ENCODE peak calls at places on chromosome 13, in seven cellular contexts. One of them, this sample, is unnamed.

GRCh38 chr13:49840266-49840665 is 47.8 kb upstream of the KPNA3 start:
- DNase-seq in GM12891: no peak
- DNase-seq in K562: no peak
- DNase-seq in HepG2: peak; percentile 61
- DNase-seq in SK-N-SH: no peak
- DNase-seq in GM12892: no peak
- DNase-seq in GM12878: no peak
- DNase-seq in this sample: no peak

GRCh38 chr13:28744091-28744536 is 25.3 kb upstream of the SLC46A3 start:
- DNase-seq in GM12891: no peak
- DNase-seq in K562: no peak
- DNase-seq in HepG2: no peak
- DNase-seq in SK-N-SH: no peak
- DNase-seq in GM12892: no peak
- DNase-seq in GM12878: no peak
- DNase-seq in this sample: peak; percentile 44

GRCh38 chr13:82717249-82717648 is 1165.0 kb downstream of the SLITRK1 start:
- DNase-seq in GM12891: no peak
- DNase-seq in K562: no peak
- DNase-seq in HepG2: no peak
- DNase-seq in SK-N-SH: no peak
- DNase-seq in GM12892: no peak
- DNase-seq in GM12878: no peak
- DNase-seq in this sample: no peak

GRCh38 chr13:27621366-27622101 is at the start of gene POLR1D:
- DNase-seq in GM12891: peak; percentile 71
- DNase-seq in K562: peak; percentile 83
- DNase-seq in HepG2: peak; percentile 77
- DNase-seq in SK-N-SH: peak; percentile 91
- DNase-seq in GM12892: peak; percentile 67
- DNase-seq in GM12878: peak; percentile 41
- DNase-seq in this sample: peak; percentile 63

GRCh38 chr13:99211421-99212035 is 10.9 kb downstream of the UBAC2 start:
- DNase-seq in GM12891: no peak
- DNase-seq in K562: no peak
- DNase-seq in HepG2: no peak
- DNase-seq in SK-N-SH: no peak
- DNase-seq in GM12892: no peak
- DNase-seq in GM12878: no peak
- DNase-seq in this sample: no peak

GRCh38 chr13:65943711-65944110 is 1286.4 kb downstream of the PCDH9 start:
- DNase-seq in GM12891: no peak
- DNase-seq in K562: no peak
- DNase-seq in HepG2: no peak
- DNase-seq in SK-N-SH: no peak
- DNase-seq in GM12892: no peak
- DNase-seq in GM12878: no peak
- DNase-seq in this sample: no peak

GRCh38 chr13:39463611-39464010 is 139.4 kb downstream of the LHFPL6 start:
- DNase-seq in GM12891: no peak
- DNase-seq in K562: no peak
- DNase-seq in HepG2: no peak
- DNase-seq in SK-N-SH: no peak
- DNase-seq in GM12892: no peak
- DNase-seq in GM12878: no peak
- DNase-seq in this sample: no peak

GRCh38 chr13:32267836-32268439 is 47.2 kb downstream of the ZAR1L start:
- DNase-seq in GM12891: peak; percentile 20
- DNase-seq in K562: peak; percentile 11
- DNase-seq in HepG2: no peak
- DNase-seq in SK-N-SH: no peak
- DNase-seq in GM12892: peak; percentile 19
- DNase-seq in GM12878: no peak
- DNase-seq in this sample: peak; percentile 65

GRCh38 chr13:76552807-76553206 is 333.4 kb downstream of the KCTD12 start:
- DNase-seq in GM12891: no peak
- DNase-seq in K562: no peak
- DNase-seq in HepG2: no peak
- DNase-seq in SK-N-SH: no peak
- DNase-seq in GM12892: no peak
- DNase-seq in GM12878: no peak
- DNase-seq in this sample: no peak

GRCh38 chr13:88761145-88761544 is 1090.0 kb downstream of the SLITRK5 start:
- DNase-seq in GM12891: no peak
- DNase-seq in K562: no peak
- DNase-seq in HepG2: no peak
- DNase-seq in SK-N-SH: no peak
- DNase-seq in GM12892: no peak
- DNase-seq in GM12878: no peak
- DNase-seq in this sample: no peak

GRCh38 chr13:94608586-94608985 is 6.9 kb downstream of the GPR180 start:
- DNase-seq in GM12891: no peak
- DNase-seq in K562: no peak
- DNase-seq in HepG2: no peak
- DNase-seq in SK-N-SH: no peak
- DNase-seq in GM12892: no peak
- DNase-seq in GM12878: no peak
- DNase-seq in this sample: no peak

GRCh38 chr13:94609196-94609595 is 7.5 kb downstream of the GPR180 start:
- DNase-seq in GM12891: no peak
- DNase-seq in K562: no peak
- DNase-seq in HepG2: no peak
- DNase-seq in SK-N-SH: no peak
- DNase-seq in GM12892: no peak
- DNase-seq in GM12878: no peak
- DNase-seq in this sample: no peak

GRCh38 chr13:94612050-94612449 is 10.4 kb downstream of the GPR180 start:
- DNase-seq in GM12891: no peak
- DNase-seq in K562: no peak
- DNase-seq in HepG2: no peak
- DNase-seq in SK-N-SH: no peak
- DNase-seq in GM12892: no peak
- DNase-seq in GM12878: no peak
- DNase-seq in this sample: no peak

GRCh38 chr13:94607939-94608338 is 6.3 kb downstream of the GPR180 start:
- DNase-seq in GM12891: no peak
- DNase-seq in K562: no peak
- DNase-seq in HepG2: no peak
- DNase-seq in SK-N-SH: no peak
- DNase-seq in GM12892: no peak
- DNase-seq in GM12878: no peak
- DNase-seq in this sample: no peak

GRCh38 chr13:94610475-94610874 is 8.8 kb downstream of the GPR180 start:
- DNase-seq in GM12891: no peak
- DNase-seq in K562: no peak
- DNase-seq in HepG2: no peak
- DNase-seq in SK-N-SH: no peak
- DNase-seq in GM12892: no peak
- DNase-seq in GM12878: no peak
- DNase-seq in this sample: no peak
- TF ChIP-seq TAF1 in GM12891: no peak
- TF ChIP-seq TAF1 in K562: no peak
- TF ChIP-seq TAF1 in HepG2: no peak
- TF ChIP-seq TAF1 in SK-N-SH: no peak
- TF ChIP-seq TAF1 in GM12892: no peak
- TF ChIP-seq TAF1 in GM12878: no peak
- TF ChIP-seq TAF1 in this sample: no peak

GRCh38 chr13:112965103-112965502 is 3.9 kb upstream of the MCF2L start:
- DNase-seq in GM12891: no peak
- DNase-seq in K562: no peak
- DNase-seq in HepG2: no peak
- DNase-seq in SK-N-SH: no peak
- DNase-seq in GM12892: no peak
- DNase-seq in GM12878: no peak
- DNase-seq in this sample: no peak
- TF ChIP-seq TAF1 in GM12891: no peak
- TF ChIP-seq TAF1 in K562: no peak
- TF ChIP-seq TAF1 in HepG2: no peak
- TF ChIP-seq TAF1 in SK-N-SH: no peak
- TF ChIP-seq TAF1 in GM12892: no peak
- TF ChIP-seq TAF1 in GM12878: no peak
- TF ChIP-seq TAF1 in this sample: no peak

GRCh38 chr13:45228002-45228401 is 27.2 kb upstream of the KCTD4 start:
- DNase-seq in GM12891: no peak
- DNase-seq in K562: no peak
- DNase-seq in HepG2: no peak
- DNase-seq in SK-N-SH: no peak
- DNase-seq in GM12892: no peak
- DNase-seq in GM12878: no peak
- DNase-seq in this sample: no peak

GRCh38 chr13:45226024-45226423 is 25.2 kb upstream of the KCTD4 start:
- DNase-seq in GM12891: no peak
- DNase-seq in K562: no peak
- DNase-seq in HepG2: no peak
- DNase-seq in SK-N-SH: no peak
- DNase-seq in GM12892: no peak
- DNase-seq in GM12878: no peak
- DNase-seq in this sample: no peak

GRCh38 chr13:45229172-45229571 is 28.3 kb upstream of the KCTD4 start:
- DNase-seq in GM12891: no peak
- DNase-seq in K562: no peak
- DNase-seq in HepG2: no peak
- DNase-seq in SK-N-SH: no peak
- DNase-seq in GM12892: no peak
- DNase-seq in GM12878: no peak
- DNase-seq in this sample: no peak

DNA sequence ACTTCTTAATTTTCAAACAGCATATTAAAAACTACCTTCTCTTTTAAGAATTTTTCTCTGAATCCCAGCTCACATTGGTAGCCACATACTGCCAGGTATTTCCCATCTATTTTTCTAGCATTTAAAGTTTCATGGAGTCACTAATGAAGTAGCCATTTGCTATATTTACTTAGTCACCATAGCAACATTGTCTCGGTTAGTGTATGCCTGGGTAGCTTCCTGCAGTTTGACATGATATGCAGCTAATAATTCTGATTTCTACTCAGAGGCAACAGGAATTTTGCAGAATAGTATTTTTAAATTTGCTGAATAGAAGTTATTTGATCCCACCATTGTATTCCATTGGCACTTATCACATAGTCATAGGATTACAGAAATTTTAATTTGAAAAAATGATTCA is 30.9 kb upstream of the KCTD4 start:
- DNase-seq in GM12891: peak; percentile 3
- DNase-seq in K562: peak; percentile 8
- DNase-seq in HepG2: no peak
- DNase-seq in SK-N-SH: peak; percentile 11
- DNase-seq in GM12892: no peak
- DNase-seq in GM12878: no peak
- DNase-seq in this sample: no peak
- TF ChIP-seq TAF1 in GM12891: no peak
- TF ChIP-seq TAF1 in K562: no peak
- TF ChIP-seq TAF1 in HepG2: no peak
- TF ChIP-seq TAF1 in SK-N-SH: no peak
- TF ChIP-seq TAF1 in GM12892: no peak
- TF ChIP-seq TAF1 in GM12878: no peak
- TF ChIP-seq TAF1 in this sample: no peak

GRCh38 chr13:110589991-110590390 is 25.4 kb upstream of the NAXD start:
- DNase-seq in GM12891: no peak
- DNase-seq in K562: no peak
- DNase-seq in HepG2: peak; percentile 45
- DNase-seq in SK-N-SH: no peak
- DNase-seq in GM12892: no peak
- DNase-seq in GM12878: no peak
- DNase-seq in this sample: no peak

GRCh38 chr13:110593430-110594130 is 21.8 kb upstream of the NAXD start:
- DNase-seq in GM12891: no peak
- DNase-seq in K562: peak; percentile 44
- DNase-seq in HepG2: peak; percentile 65
- DNase-seq in SK-N-SH: peak; percentile 80
- DNase-seq in GM12892: peak; percentile 38
- DNase-seq in GM12878: no peak
- DNase-seq in this sample: no peak

GRCh38 chr13:110592670-110593069 is 22.7 kb upstream of the NAXD start:
- DNase-seq in GM12891: no peak
- DNase-seq in K562: no peak
- DNase-seq in HepG2: no peak
- DNase-seq in SK-N-SH: no peak
- DNase-seq in GM12892: no peak
- DNase-seq in GM12878: no peak
- DNase-seq in this sample: no peak

DNA sequence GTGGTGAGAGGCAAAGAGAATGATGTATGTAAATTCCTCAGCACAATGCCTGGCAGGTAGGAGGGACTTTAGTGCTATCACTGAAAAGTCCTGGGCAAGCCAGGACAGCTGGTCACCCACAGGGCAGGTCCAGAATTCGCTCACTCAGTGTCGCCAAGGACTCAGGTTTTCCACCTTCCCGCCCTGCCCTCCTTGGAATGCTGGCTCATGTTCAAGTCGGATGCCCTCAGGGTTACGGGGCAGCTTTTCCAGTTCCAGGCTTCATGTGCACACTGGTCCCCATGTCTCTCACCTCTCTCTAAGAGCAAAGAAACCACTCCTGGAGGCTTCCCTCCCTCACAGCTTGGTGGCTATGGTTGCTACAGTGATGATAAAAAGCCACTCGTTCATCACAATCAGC is 24.8 kb upstream of the NAXD start:
- DNase-seq in GM12891: no peak
- DNase-seq in K562: no peak
- DNase-seq in HepG2: no peak
- DNase-seq in SK-N-SH: no peak
- DNase-seq in GM12892: no peak
- DNase-seq in GM12878: no peak
- DNase-seq in this sample: no peak
- TF ChIP-seq TAF1 in GM12891: no peak
- TF ChIP-seq TAF1 in K562: no peak
- TF ChIP-seq TAF1 in HepG2: no peak
- TF ChIP-seq TAF1 in SK-N-SH: no peak
- TF ChIP-seq TAF1 in GM12892: no peak
- TF ChIP-seq TAF1 in GM12878: no peak
- TF ChIP-seq TAF1 in this sample: no peak

GRCh38 chr13:93715866-93716265 is 489.3 kb downstream of the GPC6 start:
- DNase-seq in GM12891: no peak
- DNase-seq in K562: no peak
- DNase-seq in HepG2: no peak
- DNase-seq in SK-N-SH: no peak
- DNase-seq in GM12892: no peak
- DNase-seq in GM12878: no peak
- DNase-seq in this sample: no peak

GRCh38 chr13:93709511-93710244 is 483.1 kb downstream of the GPC6 start:
- DNase-seq in GM12891: no peak
- DNase-seq in K562: no peak
- DNase-seq in HepG2: no peak
- DNase-seq in SK-N-SH: no peak
- DNase-seq in GM12892: no peak
- DNase-seq in GM12878: no peak
- DNase-seq in this sample: no peak

GRCh38 chr13:93716623-93717022 is 490.0 kb downstream of the GPC6 start:
- DNase-seq in GM12891: no peak
- DNase-seq in K562: no peak
- DNase-seq in HepG2: no peak
- DNase-seq in SK-N-SH: no peak
- DNase-seq in GM12892: no peak
- DNase-seq in GM12878: no peak
- DNase-seq in this sample: no peak

GRCh38 chr13:93708323-93709075 is 481.9 kb downstream of the GPC6 start:
- DNase-seq in GM12891: no peak
- DNase-seq in K562: no peak
- DNase-seq in HepG2: no peak
- DNase-seq in SK-N-SH: no peak
- DNase-seq in GM12892: no peak
- DNase-seq in GM12878: no peak
- DNase-seq in this sample: no peak

GRCh38 chr13:93714171-93714570 is 487.6 kb downstream of the GPC6 start:
- DNase-seq in GM12891: no peak
- DNase-seq in K562: no peak
- DNase-seq in HepG2: no peak
- DNase-seq in SK-N-SH: no peak
- DNase-seq in GM12892: no peak
- DNase-seq in GM12878: no peak
- DNase-seq in this sample: no peak
- TF ChIP-seq TAF1 in GM12891: no peak
- TF ChIP-seq TAF1 in K562: no peak
- TF ChIP-seq TAF1 in HepG2: no peak
- TF ChIP-seq TAF1 in SK-N-SH: no peak
- TF ChIP-seq TAF1 in GM12892: no peak
- TF ChIP-seq TAF1 in GM12878: no peak
- TF ChIP-seq TAF1 in this sample: no peak

This sample was measured in H1.